ENCODE peak calls at places on chromosomes 12 and 14, in five cellular contexts. T, S, F, R and G are unnamed samples.

GRCh38 chr14:70047598-70048312 is 141.0 kb downstream of the SLC8A3 start:
- DNase-seq in T (no peak), S (no peak), F (no peak), R (peak), G (no peak)

GRCh38 chr12:42534184-42534838 is 55.2 kb downstream of the PRICKLE1 start:
- DNase-seq in T (no peak), S (no peak), F (no peak), R (no peak), G (no peak)

GRCh38 chr14:99603965-99604765 is at the start of gene CCDC85C:
- DNase-seq in T (peak), S (peak), F (peak), R (peak), G (peak)

GRCh38 chr12:4817813-4818212 is 91.9 kb upstream of the KCNA1 start:
- DNase-seq in T (no peak), S (no peak), F (no peak), R (no peak), G (no peak)

GRCh38 chr14:24710403-24711063 is 76.5 kb upstream of the GZMB start:
- DNase-seq in T (no peak), S (peak), F (peak), R (peak), G (no peak)

GRCh38 chr12:48961331-48961730 is 4.0 kb upstream of the ARF3 start:
- DNase-seq in T (no peak), S (no peak), F (no peak), R (no peak), G (no peak)

GRCh38 chr12:51898937-51899336 is 8.4 kb upstream of the ACVRL1 start:
- DNase-seq in T (peak), S (no peak), F (peak), R (peak), G (no peak)

GRCh38 chr14:50452979-50453705 is 56.5 kb upstream of the CDKL1 start:
- DNase-seq in T (no peak), S (no peak), F (no peak), R (peak), G (no peak)

GRCh38 chr14:104253901-104254353 is 115.5 kb downstream of the KIF26A start:
- DNase-seq in T (no peak), S (no peak), F (no peak), R (no peak), G (no peak)

GRCh38 chr14:104254735-104255400 is 116.5 kb downstream of the KIF26A start:
- DNase-seq in T (no peak), S (no peak), F (no peak), R (no peak), G (no peak)

GRCh38 chr14:104253223-104253822 is 114.9 kb downstream of the KIF26A start:
- DNase-seq in T (no peak), S (no peak), F (no peak), R (no peak), G (no peak)

GRCh38 chr14:104252256-104253215 is 114.1 kb downstream of the KIF26A start:
- DNase-seq in T (no peak), S (no peak), F (peak), R (no peak), G (no peak)

GRCh38 chr14:104256025-104256424 is 117.6 kb downstream of the KIF26A start:
- DNase-seq in T (no peak), S (no peak), F (no peak), R (no peak), G (no peak)
- TF ChIP-seq CTCF in T (no peak), S (no peak), F (no peak), R (no peak), G (no peak)

GRCh38 chr12:53048033-53048779 is 1.7 kb upstream of the TNS2 start:
- DNase-seq in T (no peak), S (peak), F (peak), R (peak), G (no peak)
- TF ChIP-seq CTCF in T (no peak), S (no peak), F (no peak), R (peak), G (peak)

GRCh38 chr12:96077081-96077480 is 41.7 kb upstream of the LTA4H start:
- DNase-seq in T (no peak), S (no peak), F (no peak), R (no peak), G (no peak)
- TF ChIP-seq CTCF in T (no peak), S (no peak), F (no peak), R (no peak), G (no peak)

GRCh38 chr14:38618514-38618913 is 362.6 kb upstream of the CLEC14A start:
- DNase-seq in T (no peak), S (no peak), F (no peak), R (no peak), G (no peak)
- TF ChIP-seq CTCF in T (no peak), S (no peak), F (no peak), R (no peak), G (no peak)

GRCh38 chr14:59131926-59132763 is 56.3 kb upstream of the DAAM1 start:
- DNase-seq in T (no peak), S (no peak), F (no peak), R (no peak), G (no peak)

GRCh38 chr14:59130472-59130871 is 58.0 kb upstream of the DAAM1 start:
- DNase-seq in T (no peak), S (no peak), F (no peak), R (no peak), G (no peak)

GRCh38 chr14:59134307-59134706 is 54.2 kb upstream of the DAAM1 start:
- DNase-seq in T (no peak), S (no peak), F (no peak), R (no peak), G (no peak)

GRCh38 chr14:59133709-59134108 is 54.8 kb upstream of the DAAM1 start:
- DNase-seq in T (no peak), S (no peak), F (no peak), R (no peak), G (no peak)

GRCh38 chr14:59133202-59133601 is 55.3 kb upstream of the DAAM1 start:
- DNase-seq in T (no peak), S (no peak), F (no peak), R (no peak), G (no peak)
- TF ChIP-seq CTCF in T (no peak), S (no peak), F (no peak), R (no peak), G (no peak)

GRCh38 chr14:94636744-94637412 is 24.7 kb downstream of the SERPINA3 start:
- DNase-seq in T (no peak), S (no peak), F (peak), R (no peak), G (no peak)
- TF ChIP-seq CTCF in T (no peak), S (no peak), F (no peak), R (peak), G (no peak)

GRCh38 chr12:124992874-124993567 is 424 bp upstream of the BRI3BP start:
- DNase-seq in T (no peak), S (peak), F (no peak), R (peak), G (peak)
- TF ChIP-seq CTCF in T (no peak), S (peak), F (no peak), R (peak), G (peak)